ENCODE peak calls at places on chromosomes 1 and 21, in nine cellular contexts. Y is left lung; Z is SW480; K is uterus; D is NCI-H345; A is activated CD8-positive, alpha-beta memory T cell treated with anti-CD3 and anti-CD28 coated beads, Interleukin-2, amount 50 U/mL, for 4 hours; Q is SK-N-SH; V is endothelial cell; M is caudate nucleus. G is an unnamed sample.

GRCh38 chr1:222618880-222619321 is 1.0 kb downstream of the MIA3 start:
- DNase-seq in Y (peak), Z (peak), K (no peak), D (peak), A (no peak), Q (peak), V (peak), M (no peak), G (peak)

GRCh38 chr1:157806431-157807149 is 13.3 kb downstream of the FCRL1 start:
- DNase-seq in Y (no peak), Z (no peak), K (no peak), D (no peak), A (no peak), Q (no peak), V (no peak), M (no peak), G (no peak)

GRCh38 chr21:43277481-43278351 is 108.9 kb downstream of the CRYAA start:
- DNase-seq in Y (peak), Z (peak), K (no peak), D (no peak), A (no peak), Q (no peak), V (no peak), M (no peak), G (peak)

GRCh38 chr1:187018291-187018690 is 189.5 kb downstream of the PLA2G4A start:
- DNase-seq in Y (no peak), Z (no peak), K (no peak), D (no peak), A (no peak), Q (no peak), V (no peak), M (no peak), G (no peak)

GRCh38 chr1:21292991-21293536 is 2.8 kb upstream of the ECE1 start:
- DNase-seq in Y (no peak), Z (no peak), K (no peak), D (no peak), A (peak), Q (no peak), V (no peak), M (no peak), G (no peak)

GRCh38 chr1:21663951-21664805 is 5.0 kb downstream of the RAP1GAP start:
- DNase-seq in Y (no peak), Z (no peak), K (no peak), D (no peak), A (peak), Q (no peak), V (no peak), M (no peak), G (peak)

GRCh38 chr1:209552406-209553264 is 30.9 kb upstream of the CAMK1G start:
- DNase-seq in Y (no peak), Z (no peak), K (no peak), D (no peak), A (no peak), Q (no peak), V (no peak), M (no peak), G (no peak)

GRCh38 chr1:74587888-74588287 is 75.5 kb upstream of the LRRC53 start:
- DNase-seq in Y (no peak), Z (no peak), K (no peak), D (no peak), A (no peak), Q (no peak), V (no peak), M (no peak), G (no peak)

GRCh38 chr1:41371630-41372599 is 10.7 kb downstream of the FOXO6 start:
- DNase-seq in Y (peak), Z (no peak), K (no peak), D (peak), A (no peak), Q (peak), V (no peak), M (peak), G (peak)

GRCh38 chr1:11761988-11762406 is at the start of gene C1orf167:
- DNase-seq in Y (peak), Z (no peak), K (no peak), D (no peak), A (peak), Q (no peak), V (no peak), M (no peak), G (peak)

GRCh38 chr1:183632087-183632486 is 3.5 kb downstream of the ARPC5 start:
- DNase-seq in Y (no peak), Z (no peak), K (no peak), D (no peak), A (no peak), Q (no peak), V (no peak), M (no peak), G (no peak)

GRCh38 chr1:61266738-61267137 is 184.4 kb downstream of the NFIA start:
- DNase-seq in Y (no peak), Z (no peak), K (no peak), D (no peak), A (no peak), Q (no peak), V (no peak), M (no peak), G (no peak)